ENCODE peak calls at places on chromosomes 6 and 20, in seven cellular contexts. D is HL-60, G is spleen, Z is endothelial cell of umbilical vein, C is prostate gland, O is HepG2, Q is HCT116. H is an unnamed sample.

GRCh38 chr6:42938428-42938796 is 9.1 kb downstream of the CNPY3 start:
- DNase-seq in Z (no peak), C (no peak), G (no peak), D (no peak), Q (no peak), O (no peak), H (no peak)

GRCh38 chr6:99458319-99458718 is 33.2 kb upstream of the PNISR start:
- DNase-seq in O (peak; percentile 47), C (no peak), D (peak; percentile 25), G (no peak), Q (peak; percentile 45), Z (peak; percentile 6), H (peak; percentile 85)

GRCh38 chr6:106136172-106136571 is 50.0 kb downstream of the PRDM1 start:
- DNase-seq in C (no peak), Z (no peak), O (no peak), D (no peak), G (no peak), Q (no peak), H (no peak)

GRCh38 chr6:72861059-72861458 is 239.2 kb downstream of the KCNQ5 start:
- DNase-seq in D (no peak), C (no peak), O (no peak), G (no peak), Q (no peak), Z (peak; percentile 19), H (no peak)

GRCh38 chr20:21270806-21271205 is 32.3 kb upstream of the XRN2 start:
- DNase-seq in D (no peak), Z (no peak), G (no peak), Q (no peak), O (no peak), C (no peak), H (no peak)

GRCh38 chr20:6134592-6134991 is 11.8 kb upstream of the FERMT1 start:
- DNase-seq in Q (no peak), C (no peak), D (no peak), O (no peak), G (no peak), Z (no peak), H (no peak)

GRCh38 chr20:38932457-38933120 is 6.4 kb downstream of the FAM83D start:
- DNase-seq in G (no peak), O (no peak), D (no peak), Z (peak; percentile 38), Q (no peak), C (no peak), H (peak; percentile 23)

GRCh38 chr6:158865769-158866168 is 46.6 kb upstream of the EZR start:
- DNase-seq in G (no peak), D (no peak), Z (no peak), O (no peak), Q (no peak), C (no peak), H (no peak)

DNA sequence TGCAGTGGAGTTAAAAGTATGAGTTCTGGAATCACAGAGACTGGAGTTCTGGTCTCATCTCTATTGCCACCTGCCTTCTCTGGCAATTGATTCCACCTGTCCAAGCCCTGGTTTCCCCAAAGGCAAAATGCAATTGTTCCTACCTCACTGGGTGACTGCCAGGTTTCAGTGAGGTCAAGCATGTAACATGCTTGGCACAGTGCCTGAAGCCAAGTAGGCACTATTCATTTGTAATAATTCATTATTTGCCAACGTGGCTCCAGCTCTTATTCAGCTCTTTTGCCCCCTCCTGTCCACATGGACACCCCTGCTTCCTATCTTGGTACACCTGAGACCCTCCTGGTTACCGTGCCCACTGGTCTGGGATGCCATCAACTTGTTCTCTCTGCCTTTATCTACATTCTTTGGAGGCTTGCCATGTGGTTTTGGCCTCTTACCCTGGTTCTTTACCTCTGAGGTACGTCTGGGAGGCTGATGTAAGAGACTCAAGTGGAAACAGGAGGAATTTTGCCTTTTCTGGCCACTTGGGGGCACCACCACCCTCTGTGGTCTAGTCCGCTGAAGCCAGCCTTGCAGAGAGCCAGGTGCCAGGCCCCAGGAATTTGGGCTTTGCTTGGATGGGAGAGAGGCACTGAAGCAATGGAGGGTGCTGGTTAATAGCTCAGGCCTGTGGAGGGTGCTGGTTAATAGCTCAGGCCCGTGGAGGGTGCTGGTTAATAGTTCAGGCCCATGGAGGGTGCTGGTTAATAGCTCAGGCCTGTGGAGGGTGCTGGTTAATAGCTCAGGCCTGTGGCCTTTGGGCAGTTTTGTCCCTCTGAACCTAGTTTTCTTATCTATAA is 1.7 kb downstream of the KCNK15 start:
- DNase-seq in O (peak; percentile 64), D (peak; percentile 73), Q (peak; percentile 89), Z (peak; percentile 63), C (peak; percentile 71), G (no peak), H (peak; percentile 97)
- TF ChIP-seq POLR2AphosphoS5 in O (no peak), D (no peak), Q (peak; percentile 38), Z (no peak), C (peak; percentile 16), G (no peak), H (no peak)

GRCh38 chr6:153312633-153313032 is 181.6 kb upstream of the RGS17 start:
- DNase-seq in D (peak; percentile 37), O (peak; percentile 31), Q (peak; percentile 49), G (no peak), C (peak; percentile 5), Z (peak; percentile 55), H (peak; percentile 39)
- TF ChIP-seq CTCF in D (peak; percentile 37), O (peak; percentile 71), Q (peak; percentile 56), G (no peak), C (no peak), Z (peak; percentile 32), H (peak; percentile 84)

DNA sequence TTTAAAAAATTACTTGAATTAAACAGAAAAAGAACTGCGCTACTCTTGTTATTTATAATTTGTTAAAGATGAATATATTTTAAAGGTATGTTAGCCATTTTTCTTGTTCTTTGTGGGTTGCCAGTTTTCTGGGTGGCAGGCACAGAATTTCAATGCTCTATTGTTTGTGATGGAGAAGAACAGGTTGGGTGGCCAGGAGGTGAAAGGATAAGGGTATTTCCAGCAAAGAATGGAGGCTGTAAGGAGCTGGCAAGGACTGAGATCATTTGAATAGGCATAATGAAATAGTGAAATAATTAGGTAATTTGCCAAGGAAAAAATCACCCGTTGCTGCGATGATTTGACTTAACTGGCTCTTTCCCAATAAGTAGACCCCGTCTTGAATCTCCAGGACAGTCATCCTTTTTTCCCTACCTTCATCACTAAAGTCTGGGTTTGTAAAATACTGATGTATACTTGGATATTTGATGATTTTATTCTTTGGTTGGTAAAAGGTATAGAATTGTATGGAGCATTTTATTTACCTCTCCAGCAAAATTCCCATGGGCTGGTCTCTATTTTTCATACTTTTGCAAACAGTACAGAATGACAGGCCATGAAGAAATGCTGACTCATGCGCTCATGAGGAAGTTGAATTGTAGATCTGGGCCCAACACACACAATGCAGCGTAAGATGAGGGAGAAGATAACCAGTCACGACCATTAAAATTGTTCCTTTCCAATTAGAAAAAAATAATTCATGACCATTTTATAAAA is 2.5 kb upstream of the GCNT2 start:
- DNase-seq in D (peak; percentile 73), O (peak; percentile 54), G (no peak), Q (no peak), Z (peak; percentile 88), C (peak; percentile 41), H (peak; percentile 50)
- TF ChIP-seq POLR2AphosphoS5 in D (no peak), O (no peak), G (no peak), Q (no peak), Z (peak; percentile 42), C (peak; percentile 71), H (no peak)

GRCh38 chr6:69303382-69303781 is 493.4 kb downstream of the LMBRD1 start:
- DNase-seq in O (no peak), G (no peak), Z (no peak), D (no peak), Q (no peak), C (no peak), H (no peak)
- TF ChIP-seq CTCF in O (no peak), G (no peak), Z (no peak), D (no peak), Q (no peak), C (no peak), H (no peak)

DNA sequence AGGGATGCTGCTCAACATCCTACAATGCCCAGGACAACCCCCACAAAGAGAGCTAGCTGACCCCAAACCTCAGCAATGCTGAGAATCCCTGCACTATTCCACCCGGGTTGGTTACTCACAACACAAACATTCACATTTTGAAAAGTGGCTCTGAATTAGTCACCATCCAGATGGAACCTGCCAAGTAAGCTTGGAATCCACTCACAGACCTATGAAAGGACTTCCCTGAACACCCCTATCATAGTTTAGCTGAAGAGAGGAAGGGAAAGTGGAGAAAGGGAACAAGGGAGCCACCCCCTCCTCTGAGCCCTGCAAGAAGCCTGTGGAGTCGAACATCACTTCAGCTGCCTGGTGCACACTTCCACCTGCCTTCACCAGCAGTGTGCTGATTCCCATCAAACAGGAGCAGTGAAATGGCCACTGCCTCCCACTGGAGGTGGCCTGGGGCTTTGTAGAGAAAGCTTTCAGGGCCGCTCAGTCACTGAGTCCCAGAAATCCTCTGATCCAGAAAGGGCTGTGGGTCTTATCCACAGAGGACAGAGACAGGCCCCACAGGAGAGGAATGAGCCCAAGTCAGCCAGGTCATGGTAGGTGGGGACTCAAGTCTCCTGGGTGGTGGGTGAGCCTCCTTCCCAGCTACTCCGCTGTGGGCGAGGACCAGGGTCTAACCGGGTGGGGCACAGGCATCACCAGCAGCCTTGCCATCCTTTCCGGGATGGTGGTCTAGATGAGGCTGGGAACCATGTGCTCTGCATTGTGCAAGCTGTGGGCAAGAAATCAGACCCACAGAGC is 203.7 kb downstream of the SYNDIG1 start:
- DNase-seq in O (no peak), C (no peak), G (peak; percentile 66), Z (no peak), D (no peak), Q (no peak), H (no peak)
- TF ChIP-seq POLR2AphosphoS5 in O (no peak), C (no peak), G (no peak), Z (no peak), D (no peak), Q (no peak), H (no peak)

DNA sequence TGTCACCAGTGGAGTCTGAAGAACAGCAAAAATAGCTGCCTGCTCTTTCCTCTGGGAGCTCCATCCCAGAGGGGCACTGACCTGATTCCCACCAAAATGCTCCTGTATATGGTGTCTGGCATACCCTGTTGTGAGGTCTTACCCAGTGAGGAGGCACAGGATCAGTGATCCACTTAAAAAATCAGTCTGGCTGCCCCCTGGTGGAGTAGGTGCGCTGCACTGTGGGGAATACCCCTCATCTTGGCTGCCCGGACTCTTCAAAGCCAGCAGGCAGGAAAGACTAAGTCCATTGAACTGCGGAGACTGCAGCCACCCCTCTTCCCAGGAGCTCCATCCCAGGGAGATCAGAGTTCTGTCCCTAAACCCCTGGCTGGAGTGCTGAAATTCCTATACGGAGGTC is 230.9 kb upstream of the HTR1E start:
- DNase-seq in Q (no peak), O (peak; percentile 2), C (no peak), Z (no peak), D (no peak), G (no peak), H (peak; percentile 71)
- TF ChIP-seq CTCF in Q (no peak), O (no peak), C (no peak), Z (no peak), D (no peak), G (no peak), H (peak; percentile 51)

GRCh38 chr6:11381801-11382513 is 149.5 kb upstream of the NEDD9 start:
- DNase-seq in D (peak; percentile 89), Q (no peak), C (no peak), G (peak; percentile 91), Z (no peak), O (no peak), H (no peak)
- TF ChIP-seq POLR2AphosphoS5 in D (peak; percentile 94), Q (no peak), C (no peak), G (peak; percentile 90), Z (no peak), O (no peak), H (no peak)